ENCODE peak calls at places on chromosomes 12 and 14, in six cellular contexts. F is adrenal gland, J is fibroblast of lung, K is tibial artery, S is AG04449, Y is Panc1. L is an unnamed sample.

GRCh38 chr12:14431990-14432389 is 66.5 kb downstream of the ATF7IP start:
- DNase-seq in F (no peak), J (no peak), K (no peak), S (no peak), Y (no peak), L (no peak)

GRCh38 chr12:118850244-118850825 is 131.0 kb upstream of the SRRM4 start:
- DNase-seq in F (no peak), J (no peak), K (no peak), S (no peak), Y (no peak), L (peak)

GRCh38 chr14:61516957-61517356 is 178.4 kb upstream of the HIF1A start:
- DNase-seq in F (no peak), J (no peak), K (no peak), S (no peak), Y (no peak), L (no peak)

GRCh38 chr12:79935624-79936040 is 735 bp upstream of the PPP1R12A start:
- DNase-seq in F (no peak), J (peak), K (no peak), S (no peak), Y (no peak), L (no peak)

GRCh38 chr12:1842183-1842904 is 22.0 kb downstream of the LRTM2 start:
- DNase-seq in F (no peak), J (no peak), K (peak), S (no peak), Y (no peak), L (peak)

GRCh38 chr14:72049462-72049861 is 117.2 kb downstream of the RGS6 start:
- DNase-seq in F (no peak), J (no peak), K (no peak), S (no peak), Y (no peak), L (no peak)

GRCh38 chr12:88501976-88502938 is 78.0 kb downstream of the KITLG start:
- DNase-seq in F (no peak), J (peak), K (no peak), S (no peak), Y (no peak), L (no peak)

GRCh38 chr12:39610626-39611025 is 9.0 kb downstream of the ABCD2 start:
- DNase-seq in F (no peak), J (no peak), K (no peak), S (no peak), Y (no peak), L (no peak)

GRCh38 chr14:29584992-29585391 is 342.7 kb downstream of the PRKD1 start:
- DNase-seq in F (peak), J (peak), K (peak), S (peak), Y (no peak), L (peak)

GRCh38 chr14:54398028-54398368 is 1.2 kb downstream of the CDKN3 start:
- DNase-seq in F (no peak), J (no peak), K (no peak), S (no peak), Y (no peak), L (no peak)

GRCh38 chr12:63820427-63820826 is 24.1 kb upstream of the SRGAP1 start:
- DNase-seq in F (no peak), J (no peak), K (no peak), S (no peak), Y (no peak), L (no peak)

GRCh38 chr12:63826002-63826585 is 18.4 kb upstream of the SRGAP1 start:
- DNase-seq in F (no peak), J (peak), K (no peak), S (no peak), Y (no peak), L (no peak)

GRCh38 chr12:63823040-63823439 is 21.5 kb upstream of the SRGAP1 start:
- DNase-seq in F (no peak), J (no peak), K (no peak), S (no peak), Y (no peak), L (no peak)

GRCh38 chr12:63822352-63822751 is 22.1 kb upstream of the SRGAP1 start:
- DNase-seq in F (no peak), J (peak), K (no peak), S (no peak), Y (no peak), L (no peak)

GRCh38 chr12:63821781-63822251 is 22.7 kb upstream of the SRGAP1 start:
- DNase-seq in F (no peak), J (peak), K (no peak), S (no peak), Y (no peak), L (peak)
- H3K4me3 ChIP-seq in F (peak), J (peak), K (peak), S (peak), Y (no peak), L (peak)

DNA sequence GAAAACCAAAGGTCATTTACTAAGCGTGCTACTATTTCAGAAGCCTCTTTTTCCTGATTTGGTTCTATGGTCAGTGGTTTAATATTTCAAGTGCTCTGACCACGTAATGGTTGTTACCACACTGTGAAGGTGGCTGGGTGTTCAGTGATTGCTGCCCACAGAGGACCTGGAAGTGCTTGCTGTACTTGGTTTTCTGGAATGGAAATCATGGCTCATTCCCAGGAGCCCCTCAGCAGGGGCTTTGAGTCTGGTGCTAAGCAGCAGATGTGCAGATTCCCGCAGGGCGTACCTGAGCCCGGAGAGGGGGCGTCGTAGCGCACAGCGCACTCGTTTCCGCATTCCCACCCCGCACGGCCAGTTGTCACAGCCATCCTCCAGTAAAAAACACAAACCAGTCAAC is 50.5 kb downstream of the TRAF3 start:
- DNase-seq in F (no peak), J (peak), K (no peak), S (no peak), Y (no peak), L (no peak)
- H3K4me3 ChIP-seq in F (no peak), J (no peak), K (no peak), S (no peak), Y (no peak), L (peak)

DNA sequence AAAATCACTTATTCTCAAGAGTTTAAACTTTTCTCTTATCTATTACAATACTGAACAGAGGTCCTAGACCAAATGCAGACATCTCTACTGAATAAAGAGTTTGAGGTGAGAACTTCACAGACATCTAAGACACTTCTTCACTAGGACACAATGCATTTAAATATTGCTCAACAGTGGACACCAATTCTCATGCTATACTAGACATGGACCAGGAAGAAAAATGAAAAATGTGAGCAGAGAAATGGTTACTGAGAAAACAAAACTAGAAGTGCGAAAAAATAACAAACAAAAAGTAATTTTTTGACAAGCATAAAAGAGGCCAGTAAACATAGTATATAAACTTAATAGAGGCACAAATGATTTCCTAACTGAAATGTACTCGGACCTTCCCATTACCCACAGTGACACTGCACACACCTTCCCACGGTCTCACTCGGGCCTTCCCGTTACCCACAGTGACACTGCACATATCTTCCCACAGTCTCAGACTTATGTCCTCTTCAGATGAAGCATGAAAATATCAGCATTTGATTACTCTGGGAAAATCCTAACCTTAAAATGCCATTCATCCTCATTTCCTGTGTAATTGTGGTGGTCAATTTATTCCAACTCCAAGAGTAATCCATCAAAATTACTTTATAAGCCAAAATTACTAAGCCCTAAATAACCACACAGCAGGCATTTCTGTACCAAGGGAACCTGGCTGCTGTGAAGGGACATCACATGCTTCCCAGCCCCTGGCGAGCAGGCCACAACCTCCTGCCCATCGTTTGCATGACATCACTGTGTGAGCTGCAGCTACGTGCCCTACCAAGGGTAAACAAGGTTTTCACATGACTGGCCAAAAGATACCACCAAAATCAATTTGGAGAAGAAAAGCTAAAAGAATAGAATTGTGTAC is 6.4 kb downstream of the SLC15A4 start:
- DNase-seq in F (peak), J (peak), K (peak), S (no peak), Y (no peak), L (peak)
- H3K4me3 ChIP-seq in F (no peak), J (no peak), K (no peak), S (no peak), Y (no peak), L (no peak)

GRCh38 chr14:21523203-21523602 is 2.9 kb downstream of the SALL2 start:
- DNase-seq in F (no peak), J (no peak), K (no peak), S (no peak), Y (no peak), L (no peak)

GRCh38 chr14:21526672-21527319 is 650 bp upstream of the SALL2 start:
- DNase-seq in F (no peak), J (no peak), K (no peak), S (no peak), Y (no peak), L (no peak)

GRCh38 chr14:21525995-21526671 is at the start of gene SALL2:
- DNase-seq in F (peak), J (peak), K (peak), S (no peak), Y (no peak), L (peak)

GRCh38 chr14:21525571-21525970 is 575 bp downstream of the SALL2 start:
- DNase-seq in F (peak), J (peak), K (no peak), S (no peak), Y (no peak), L (no peak)

GRCh38 chr14:21524575-21525518 is 1.3 kb downstream of the SALL2 start:
- DNase-seq in F (no peak), J (no peak), K (no peak), S (no peak), Y (no peak), L (no peak)
- H3K4me3 ChIP-seq in F (peak), J (peak), K (peak), S (peak), Y (no peak), L (peak)

DNA sequence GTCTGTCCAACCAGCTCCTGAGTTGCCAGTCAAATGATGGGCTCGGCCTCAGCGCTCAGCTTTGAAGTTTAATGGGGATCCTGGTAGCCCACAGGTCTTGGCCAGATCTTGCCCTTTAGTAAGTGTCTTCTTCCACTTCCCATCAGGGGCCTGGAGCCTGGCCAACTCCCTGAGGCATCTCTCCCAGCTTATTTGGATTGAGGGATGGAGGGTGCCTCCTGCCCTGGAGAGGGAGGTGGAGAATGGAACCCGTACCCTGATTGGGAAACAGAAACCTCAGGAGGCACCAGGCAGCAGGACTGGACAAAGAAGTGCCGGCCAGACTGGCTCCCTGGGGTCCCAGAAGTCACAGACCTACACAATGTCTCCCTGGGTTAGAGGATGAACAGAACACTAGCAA is 40.5 kb upstream of the LTBP2 start:
- DNase-seq in F (no peak), J (no peak), K (peak), S (no peak), Y (no peak), L (no peak)
- H3K4me3 ChIP-seq in F (no peak), J (no peak), K (no peak), S (no peak), Y (no peak), L (no peak)

DNA sequence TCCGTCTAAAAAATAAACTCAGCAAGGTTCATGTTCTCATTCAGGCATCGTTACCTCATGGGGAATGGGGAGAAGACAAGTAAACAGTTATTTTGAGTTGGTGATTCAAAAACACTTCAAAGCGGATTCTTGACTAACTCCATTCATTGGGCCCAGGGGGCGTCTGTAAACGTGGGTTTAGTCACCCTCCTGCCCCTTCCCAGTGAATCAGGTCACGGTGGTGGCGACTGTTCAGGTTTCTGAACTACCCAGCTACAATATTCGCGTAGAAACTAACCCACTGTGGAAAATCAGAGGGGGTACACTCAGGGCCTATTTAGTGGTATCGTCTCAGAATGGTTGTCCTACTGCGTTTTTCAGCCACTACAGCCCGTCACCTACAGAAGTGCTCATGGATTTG is 15.2 kb downstream of the OR6S1 start:
- DNase-seq in F (no peak), J (no peak), K (no peak), S (no peak), Y (no peak), L (no peak)
- H3K4me3 ChIP-seq in F (no peak), J (peak), K (peak), S (no peak), Y (peak), L (no peak)

GRCh38 chr12:27782481-27782880 is 2.4 kb upstream of the MANSC4 start:
- DNase-seq in F (no peak), J (no peak), K (no peak), S (no peak), Y (no peak), L (no peak)

GRCh38 chr12:27785882-27786570 is 6.0 kb upstream of the MANSC4 start:
- DNase-seq in F (no peak), J (peak), K (no peak), S (no peak), Y (peak), L (no peak)

GRCh38 chr12:27781680-27782079 is 1.6 kb upstream of the MANSC4 start:
- DNase-seq in F (no peak), J (peak), K (no peak), S (no peak), Y (no peak), L (no peak)

GRCh38 chr12:27790179-27790578 is 10.1 kb upstream of the MANSC4 start:
- DNase-seq in F (no peak), J (no peak), K (no peak), S (no peak), Y (no peak), L (no peak)

DNA sequence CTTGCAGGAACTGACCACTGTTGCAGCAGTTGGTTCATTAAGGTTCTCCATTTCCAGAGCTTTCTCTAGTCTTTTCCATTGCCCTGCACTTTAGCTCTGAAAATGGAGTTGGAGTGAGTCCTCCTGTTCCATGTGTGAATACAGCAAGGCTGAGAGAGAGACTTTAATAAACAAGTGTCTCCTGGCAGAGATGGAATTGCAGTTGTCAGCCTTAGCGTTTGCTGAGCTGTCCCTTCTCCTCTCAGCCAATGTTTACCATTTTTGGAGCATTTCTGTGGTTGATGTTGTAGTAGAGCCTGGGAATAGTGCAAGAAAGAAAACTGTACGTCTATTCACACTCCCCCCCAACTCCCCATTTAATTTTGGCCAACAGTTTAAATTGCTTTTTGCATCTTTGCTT is 7.5 kb upstream of the MANSC4 start:
- DNase-seq in F (no peak), J (peak), K (no peak), S (no peak), Y (no peak), L (no peak)
- H3K4me3 ChIP-seq in F (no peak), J (no peak), K (no peak), S (no peak), Y (no peak), L (no peak)